ENCODE peak calls at places on chromosomes 2 and 18, in four cellular contexts. One of them, this sample, is unnamed. For H3K4me1, the result is how much of the 10 kb centered on the place peaks cover.

GRCh38 chr2:219252084-219252483 is 959 bp upstream of the TUBA4B start:
- DNase-seq in cardiac muscle cell: no peak
- DNase-seq in GM23248: peak
- DNase-seq in psoas muscle: no peak
- DNase-seq in this sample: no peak

GRCh38 chr2:129753261-129753660 is 226.2 kb upstream of the RAB6C start:
- DNase-seq in cardiac muscle cell: no peak
- DNase-seq in GM23248: no peak
- DNase-seq in psoas muscle: no peak
- DNase-seq in this sample: no peak

GRCh38 chr2:231662811-231663457 is 45.4 kb upstream of the PTMA start:
- DNase-seq in psoas muscle: no peak
- DNase-seq in GM23248: no peak
- DNase-seq in cardiac muscle cell: no peak
- DNase-seq in this sample: no peak

GRCh38 chr2:231413921-231414476 is 18.5 kb downstream of the B3GNT7 start:
- DNase-seq in cardiac muscle cell: no peak
- DNase-seq in psoas muscle: no peak
- DNase-seq in GM23248: no peak
- DNase-seq in this sample: no peak

GRCh38 chr2:184730288-184730687 is 132.0 kb downstream of the ZNF804A start:
- DNase-seq in GM23248: no peak
- DNase-seq in psoas muscle: no peak
- DNase-seq in cardiac muscle cell: no peak
- DNase-seq in this sample: no peak

GRCh38 chr18:48053881-48054586 is 123.6 kb upstream of the SMAD2 start:
- DNase-seq in cardiac muscle cell: peak
- DNase-seq in psoas muscle: no peak
- DNase-seq in GM23248: no peak
- DNase-seq in this sample: no peak

GRCh38 chr2:2028041-2028440 is 283.7 kb upstream of the PXDN start:
- DNase-seq in GM23248: no peak
- DNase-seq in cardiac muscle cell: no peak
- DNase-seq in psoas muscle: no peak
- DNase-seq in this sample: no peak

GRCh38 chr2:85698184-85698879 is 4.2 kb downstream of the GNLY start:
- DNase-seq in GM23248: no peak
- DNase-seq in cardiac muscle cell: no peak
- DNase-seq in psoas muscle: no peak
- DNase-seq in this sample: no peak

GRCh38 chr2:216688731-216689360 is 6.5 kb downstream of the IGFBP5 start:
- DNase-seq in psoas muscle: peak
- DNase-seq in cardiac muscle cell: no peak
- DNase-seq in GM23248: no peak
- DNase-seq in this sample: no peak

GRCh38 chr18:9827856-9828793 is 57.6 kb upstream of the TXNDC2 start:
- DNase-seq in cardiac muscle cell: peak
- DNase-seq in GM23248: peak
- DNase-seq in psoas muscle: no peak
- DNase-seq in this sample: no peak

GRCh38 chr2:11874861-11875260 is 128.4 kb downstream of the LPIN1 start:
- DNase-seq in psoas muscle: no peak
- DNase-seq in GM23248: no peak
- DNase-seq in cardiac muscle cell: no peak
- DNase-seq in this sample: no peak

GRCh38 chr2:47725808-47726207 is 57.1 kb upstream of the MSH6 start:
- DNase-seq in cardiac muscle cell: peak
- DNase-seq in GM23248: no peak
- DNase-seq in psoas muscle: no peak
- DNase-seq in this sample: no peak

GRCh38 chr2:224442092-224442999 is 40.4 kb upstream of the FAM124B start:
- DNase-seq in cardiac muscle cell: peak
- DNase-seq in psoas muscle: peak
- DNase-seq in GM23248: peak
- DNase-seq in this sample: peak

GRCh38 chr2:175880-176800 is 87.7 kb downstream of the SH3YL1 start:
- DNase-seq in cardiac muscle cell: no peak
- DNase-seq in psoas muscle: no peak
- DNase-seq in GM23248: peak
- DNase-seq in this sample: peak

GRCh38 chr2:1836321-1836860 is 92.1 kb upstream of the PXDN start:
- DNase-seq in GM23248: no peak
- DNase-seq in psoas muscle: no peak
- DNase-seq in cardiac muscle cell: no peak
- DNase-seq in this sample: no peak

GRCh38 chr2:83850071-83850725 is 608.9 kb downstream of the SUCLG1 start:
- DNase-seq in cardiac muscle cell: no peak
- DNase-seq in GM23248: peak
- DNase-seq in psoas muscle: no peak
- DNase-seq in this sample: no peak

GRCh38 chr2:108594982-108595464 is 60.8 kb downstream of the LIMS1 start:
- DNase-seq in GM23248: peak
- DNase-seq in cardiac muscle cell: peak
- DNase-seq in psoas muscle: no peak
- DNase-seq in this sample: no peak

GRCh38 chr18:28961669-28962228 is 784.8 kb upstream of the CDH2 start:
- DNase-seq in psoas muscle: no peak
- DNase-seq in GM23248: peak
- DNase-seq in cardiac muscle cell: peak
- DNase-seq in this sample: no peak

GRCh38 chr2:192236136-192236535 is 41.4 kb upstream of the TMEFF2 start:
- DNase-seq in cardiac muscle cell: peak
- DNase-seq in GM23248: peak
- DNase-seq in psoas muscle: no peak
- DNase-seq in this sample: no peak

GRCh38 chr18:80046011-80046410 is 11.8 kb downstream of the RBFA start:
- DNase-seq in GM23248: no peak
- DNase-seq in cardiac muscle cell: no peak
- DNase-seq in psoas muscle: no peak
- DNase-seq in this sample: no peak

GRCh38 chr2:20052229-20052871 is 922 bp upstream of the LAPTM4A start:
- DNase-seq in cardiac muscle cell: peak
- DNase-seq in psoas muscle: no peak
- DNase-seq in GM23248: peak
- DNase-seq in this sample: no peak

GRCh38 chr2:206004004-206004693 is 81.8 kb downstream of the INO80D start:
- DNase-seq in cardiac muscle cell: peak
- DNase-seq in psoas muscle: no peak
- DNase-seq in GM23248: no peak
- DNase-seq in this sample: no peak

GRCh38 chr2:43223412-43224040 is 2.9 kb downstream of the ZFP36L2 start:
- DNase-seq in cardiac muscle cell: peak
- DNase-seq in GM23248: peak
- DNase-seq in psoas muscle: no peak
- DNase-seq in this sample: no peak

GRCh38 chr18:7358989-7359726 is 128.3 kb downstream of the LRRC30 start:
- DNase-seq in GM23248: no peak
- DNase-seq in cardiac muscle cell: no peak
- DNase-seq in psoas muscle: no peak
- DNase-seq in this sample: no peak

GRCh38 chr18:55280515-55280914 is 307.5 kb downstream of the TCF4 start:
- DNase-seq in cardiac muscle cell: no peak
- DNase-seq in GM23248: no peak
- DNase-seq in psoas muscle: no peak
- DNase-seq in this sample: no peak

GRCh38 chr2:40039543-40039942 is 260.5 kb upstream of the THUMPD2 start:
- DNase-seq in GM23248: peak
- DNase-seq in cardiac muscle cell: no peak
- DNase-seq in psoas muscle: no peak
- DNase-seq in this sample: no peak

GRCh38 chr2:148994341-148994740 is 44.2 kb upstream of the LYPD6B start:
- DNase-seq in cardiac muscle cell: no peak
- DNase-seq in psoas muscle: no peak
- DNase-seq in GM23248: no peak
- DNase-seq in this sample: no peak

GRCh38 chr2:36352024-36352398 is 3.6 kb upstream of the CRIM1 start:
- DNase-seq in psoas muscle: no peak
- DNase-seq in cardiac muscle cell: peak
- DNase-seq in GM23248: peak
- DNase-seq in this sample: no peak

GRCh38 chr18:37222383-37223378 is 342.9 kb downstream of the CELF4 start:
- DNase-seq in cardiac muscle cell: no peak
- DNase-seq in GM23248: peak
- DNase-seq in psoas muscle: no peak
- DNase-seq in this sample: no peak

GRCh38 chr2:240384711-240385450 is 50.6 kb upstream of the GPC1 start:
- DNase-seq in psoas muscle: peak
- DNase-seq in cardiac muscle cell: no peak
- DNase-seq in GM23248: peak
- DNase-seq in this sample: no peak

GRCh38 chr2:190181066-190181681 is 118.6 kb upstream of the MSTN start:
- DNase-seq in GM23248: peak
- DNase-seq in psoas muscle: no peak
- DNase-seq in cardiac muscle cell: no peak
- DNase-seq in this sample: no peak
- H3K4me3 ChIP-seq in GM23248: peak
- H3K4me3 ChIP-seq in psoas muscle: peak
- H3K4me3 ChIP-seq in cardiac muscle cell: peak
- H3K4me3 ChIP-seq in this sample: no peak

GRCh38 chr2:45889620-45890019 is 238.1 kb downstream of the PRKCE start:
- DNase-seq in psoas muscle: no peak
- DNase-seq in cardiac muscle cell: no peak
- DNase-seq in GM23248: no peak
- DNase-seq in this sample: no peak
- H3K27ac ChIP-seq in psoas muscle: no peak
- H3K27ac ChIP-seq in cardiac muscle cell: peak
- H3K27ac ChIP-seq in GM23248: no peak
- H3K27ac ChIP-seq in this sample: no peak

DNA sequence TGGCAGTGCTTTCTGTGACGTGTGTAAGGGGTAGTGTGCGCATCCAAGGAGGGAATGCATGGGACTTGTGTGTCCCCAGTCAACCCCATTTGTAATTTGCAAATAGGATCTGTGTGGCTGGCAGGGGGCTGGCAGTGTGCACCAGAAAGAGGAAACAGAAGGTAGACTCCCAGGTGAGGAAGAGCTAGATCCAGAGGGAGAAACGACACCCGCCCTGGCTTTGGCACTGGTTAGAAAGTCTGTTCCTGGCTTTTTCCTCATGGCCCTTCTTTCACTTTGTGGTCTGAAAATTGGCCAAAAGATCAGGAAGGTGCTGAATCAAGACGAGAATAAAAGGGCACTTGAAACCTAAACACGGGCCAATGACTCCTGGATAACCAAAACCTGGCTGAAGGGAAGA is 33.3 kb downstream of the PRKCE start:
- DNase-seq in psoas muscle: no peak
- DNase-seq in GM23248: no peak
- DNase-seq in cardiac muscle cell: no peak
- DNase-seq in this sample: no peak
- H3K4me1 ChIP-seq in psoas muscle: under half
- H3K4me1 ChIP-seq in GM23248: under half
- H3K4me1 ChIP-seq in cardiac muscle cell: under half
- H3K4me1 ChIP-seq in this sample: under half

DNA sequence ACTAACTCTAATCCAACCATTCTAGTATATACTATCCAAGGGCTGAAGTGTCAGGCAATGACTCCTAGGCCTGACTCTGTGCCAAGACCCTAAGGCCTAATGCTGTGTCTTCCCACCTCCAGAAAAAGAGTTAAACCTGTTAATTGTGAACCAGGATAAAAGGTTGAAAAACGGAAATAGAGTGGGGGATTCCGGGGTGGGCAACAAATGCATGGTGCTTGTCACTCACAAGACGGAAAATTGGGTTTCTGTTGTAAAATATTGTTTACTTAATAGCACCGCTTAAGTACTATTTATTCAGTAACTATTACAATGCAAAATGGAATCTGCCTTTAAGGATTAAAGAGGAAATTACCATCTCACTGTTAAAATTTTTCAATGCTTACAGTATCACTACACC is 3.2 kb downstream of the STK17B start:
- DNase-seq in psoas muscle: no peak
- DNase-seq in cardiac muscle cell: no peak
- DNase-seq in GM23248: peak
- DNase-seq in this sample: no peak
- H3K4me3 ChIP-seq in psoas muscle: peak
- H3K4me3 ChIP-seq in cardiac muscle cell: no peak
- H3K4me3 ChIP-seq in GM23248: peak
- H3K4me3 ChIP-seq in this sample: peak

DNA sequence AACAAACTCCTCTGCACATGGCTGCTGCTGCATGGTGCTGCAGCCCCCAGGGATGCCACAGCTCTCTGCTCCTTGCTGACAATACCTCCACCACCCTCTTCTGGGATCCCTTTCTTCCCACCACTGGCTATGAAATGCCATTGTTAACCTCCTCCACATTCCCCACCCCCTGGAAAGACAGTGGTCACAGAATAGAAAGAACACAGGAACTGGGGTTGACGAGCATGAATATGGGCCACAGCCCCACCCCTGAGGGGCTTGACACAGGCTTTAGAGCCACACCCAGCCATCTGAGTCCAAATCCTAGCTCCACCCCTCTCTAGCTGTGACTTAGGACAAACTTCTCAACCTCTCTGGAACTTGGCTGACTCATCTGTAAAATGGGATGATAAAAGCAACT is 47.3 kb downstream of the TMEM163 start:
- DNase-seq in psoas muscle: no peak
- DNase-seq in cardiac muscle cell: no peak
- DNase-seq in GM23248: no peak
- DNase-seq in this sample: no peak
- H3K27ac ChIP-seq in psoas muscle: no peak
- H3K27ac ChIP-seq in cardiac muscle cell: no peak
- H3K27ac ChIP-seq in GM23248: no peak
- H3K27ac ChIP-seq in this sample: no peak

GRCh38 chr2:127634626-127635379 is 11.2 kb upstream of the GPR17 start:
- DNase-seq in cardiac muscle cell: no peak
- DNase-seq in GM23248: no peak
- DNase-seq in psoas muscle: peak
- DNase-seq in this sample: no peak
- H3K4me1 ChIP-seq in cardiac muscle cell: under half
- H3K4me1 ChIP-seq in GM23248: under half
- H3K4me1 ChIP-seq in psoas muscle: under half
- H3K4me1 ChIP-seq in this sample: under half

GRCh38 chr2:15772196-15772595 is 168.2 kb upstream of the MYCN start:
- DNase-seq in psoas muscle: no peak
- DNase-seq in cardiac muscle cell: no peak
- DNase-seq in GM23248: no peak
- DNase-seq in this sample: no peak

GRCh38 chr2:15773204-15773603 is 167.1 kb upstream of the MYCN start:
- DNase-seq in cardiac muscle cell: no peak
- DNase-seq in psoas muscle: no peak
- DNase-seq in GM23248: no peak
- DNase-seq in this sample: no peak

GRCh38 chr2:15771124-15771523 is 169.2 kb upstream of the MYCN start:
- DNase-seq in GM23248: no peak
- DNase-seq in cardiac muscle cell: no peak
- DNase-seq in psoas muscle: no peak
- DNase-seq in this sample: no peak

GRCh38 chr2:15773846-15774245 is 166.5 kb upstream of the MYCN start:
- DNase-seq in cardiac muscle cell: no peak
- DNase-seq in GM23248: no peak
- DNase-seq in psoas muscle: no peak
- DNase-seq in this sample: no peak

DNA sequence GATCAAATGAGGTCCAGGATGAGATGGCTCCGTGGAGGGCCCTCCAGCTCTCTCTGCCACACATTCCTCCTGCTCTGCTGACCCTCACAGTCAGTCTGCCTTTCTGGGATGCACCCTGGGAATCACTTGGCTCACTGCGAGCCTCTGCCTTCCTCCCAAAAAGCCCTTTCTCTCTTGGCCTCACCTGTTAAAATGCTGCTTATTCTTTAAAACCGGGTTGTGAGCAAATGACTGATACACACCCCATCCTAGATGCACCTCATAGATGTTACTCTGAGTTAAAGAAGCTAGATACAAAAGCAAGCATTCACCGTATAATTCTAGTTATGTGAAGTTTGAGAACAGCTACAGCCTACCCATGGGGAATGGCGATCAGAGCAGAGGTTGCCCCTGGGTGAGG is 167.7 kb upstream of the MYCN start:
- DNase-seq in psoas muscle: no peak
- DNase-seq in cardiac muscle cell: no peak
- DNase-seq in GM23248: no peak
- DNase-seq in this sample: no peak
- H3K4me3 ChIP-seq in psoas muscle: no peak
- H3K4me3 ChIP-seq in cardiac muscle cell: no peak
- H3K4me3 ChIP-seq in GM23248: no peak
- H3K4me3 ChIP-seq in this sample: no peak

This sample was measured in naive thymus-derived CD4-positive, alpha-beta T cell.